ENCODE peak calls at places on chromosomes 12 and 14, in eight cellular contexts. One of them, this sample, is unnamed.

GRCh38 chr12:130686511-130686981 is 29.6 kb downstream of the RIMBP2 start:
- DNase-seq in M059J: no peak
- DNase-seq in NCI-H460: no peak
- DNase-seq in activated T-helper 1 cell treated with Interleukin-2 at 50 U/mL for 16 hours: no peak
- DNase-seq in stimulated activated CD4-positive, alpha-beta T cell treated with anti-CD3 and anti-CD28 coated beads, TNF-alpha, amount 100 ng/mL, for 4 hours: no peak
- DNase-seq in omental fat pad: no peak
- DNase-seq in HEK293T: no peak
- DNase-seq in activated effector memory CD4-positive, alpha-beta T cell treated with anti-CD3 and anti-CD28 coated beads, Interleukin-2, amount 50 U/mL, for 16 hours: no peak
- DNase-seq in this sample: peak

GRCh38 chr12:40325349-40325960 is 100.7 kb downstream of the LRRK2 start:
- DNase-seq in M059J: peak
- DNase-seq in NCI-H460: peak
- DNase-seq in activated T-helper 1 cell treated with Interleukin-2 at 50 U/mL for 16 hours: no peak
- DNase-seq in stimulated activated CD4-positive, alpha-beta T cell treated with anti-CD3 and anti-CD28 coated beads, TNF-alpha, amount 100 ng/mL, for 4 hours: no peak
- DNase-seq in omental fat pad: no peak
- DNase-seq in HEK293T: peak
- DNase-seq in activated effector memory CD4-positive, alpha-beta T cell treated with anti-CD3 and anti-CD28 coated beads, Interleukin-2, amount 50 U/mL, for 16 hours: no peak
- DNase-seq in this sample: peak

GRCh38 chr12:78181544-78182162 is 351.0 kb downstream of the NAV3 start:
- DNase-seq in M059J: no peak
- DNase-seq in NCI-H460: peak
- DNase-seq in activated T-helper 1 cell treated with Interleukin-2 at 50 U/mL for 16 hours: no peak
- DNase-seq in stimulated activated CD4-positive, alpha-beta T cell treated with anti-CD3 and anti-CD28 coated beads, TNF-alpha, amount 100 ng/mL, for 4 hours: no peak
- DNase-seq in omental fat pad: no peak
- DNase-seq in HEK293T: peak
- DNase-seq in activated effector memory CD4-positive, alpha-beta T cell treated with anti-CD3 and anti-CD28 coated beads, Interleukin-2, amount 50 U/mL, for 16 hours: no peak
- DNase-seq in this sample: no peak

GRCh38 chr12:93827179-93827578 is 150.0 kb downstream of the CRADD start:
- DNase-seq in M059J: no peak
- DNase-seq in NCI-H460: no peak
- DNase-seq in activated T-helper 1 cell treated with Interleukin-2 at 50 U/mL for 16 hours: no peak
- DNase-seq in stimulated activated CD4-positive, alpha-beta T cell treated with anti-CD3 and anti-CD28 coated beads, TNF-alpha, amount 100 ng/mL, for 4 hours: no peak
- DNase-seq in omental fat pad: no peak
- DNase-seq in HEK293T: no peak
- DNase-seq in activated effector memory CD4-positive, alpha-beta T cell treated with anti-CD3 and anti-CD28 coated beads, Interleukin-2, amount 50 U/mL, for 16 hours: no peak
- DNase-seq in this sample: no peak

GRCh38 chr12:79547735-79548347 is 142.9 kb downstream of the PAWR start:
- DNase-seq in M059J: peak
- DNase-seq in NCI-H460: peak
- DNase-seq in activated T-helper 1 cell treated with Interleukin-2 at 50 U/mL for 16 hours: no peak
- DNase-seq in stimulated activated CD4-positive, alpha-beta T cell treated with anti-CD3 and anti-CD28 coated beads, TNF-alpha, amount 100 ng/mL, for 4 hours: no peak
- DNase-seq in omental fat pad: no peak
- DNase-seq in HEK293T: peak
- DNase-seq in activated effector memory CD4-positive, alpha-beta T cell treated with anti-CD3 and anti-CD28 coated beads, Interleukin-2, amount 50 U/mL, for 16 hours: no peak
- DNase-seq in this sample: peak

GRCh38 chr12:75878382-75878720 is 153.2 kb downstream of the PHLDA1 start:
- DNase-seq in M059J: no peak
- DNase-seq in NCI-H460: no peak
- DNase-seq in activated T-helper 1 cell treated with Interleukin-2 at 50 U/mL for 16 hours: no peak
- DNase-seq in stimulated activated CD4-positive, alpha-beta T cell treated with anti-CD3 and anti-CD28 coated beads, TNF-alpha, amount 100 ng/mL, for 4 hours: no peak
- DNase-seq in omental fat pad: no peak
- DNase-seq in HEK293T: no peak
- DNase-seq in activated effector memory CD4-positive, alpha-beta T cell treated with anti-CD3 and anti-CD28 coated beads, Interleukin-2, amount 50 U/mL, for 16 hours: no peak
- DNase-seq in this sample: no peak

GRCh38 chr12:4809013-4809448 is 88.8 kb downstream of the GALNT8 start:
- DNase-seq in M059J: no peak
- DNase-seq in NCI-H460: no peak
- DNase-seq in activated T-helper 1 cell treated with Interleukin-2 at 50 U/mL for 16 hours: no peak
- DNase-seq in stimulated activated CD4-positive, alpha-beta T cell treated with anti-CD3 and anti-CD28 coated beads, TNF-alpha, amount 100 ng/mL, for 4 hours: no peak
- DNase-seq in omental fat pad: no peak
- DNase-seq in HEK293T: peak
- DNase-seq in activated effector memory CD4-positive, alpha-beta T cell treated with anti-CD3 and anti-CD28 coated beads, Interleukin-2, amount 50 U/mL, for 16 hours: peak
- DNase-seq in this sample: peak

GRCh38 chr12:65232490-65233077 is 45.9 kb upstream of the MSRB3 start:
- DNase-seq in M059J: peak
- DNase-seq in NCI-H460: peak
- DNase-seq in activated T-helper 1 cell treated with Interleukin-2 at 50 U/mL for 16 hours: no peak
- DNase-seq in stimulated activated CD4-positive, alpha-beta T cell treated with anti-CD3 and anti-CD28 coated beads, TNF-alpha, amount 100 ng/mL, for 4 hours: no peak
- DNase-seq in omental fat pad: no peak
- DNase-seq in HEK293T: no peak
- DNase-seq in activated effector memory CD4-positive, alpha-beta T cell treated with anti-CD3 and anti-CD28 coated beads, Interleukin-2, amount 50 U/mL, for 16 hours: no peak
- DNase-seq in this sample: no peak

GRCh38 chr12:1481326-1481725 is 113.1 kb downstream of the FBXL14 start:
- DNase-seq in M059J: no peak
- DNase-seq in NCI-H460: no peak
- DNase-seq in activated T-helper 1 cell treated with Interleukin-2 at 50 U/mL for 16 hours: no peak
- DNase-seq in stimulated activated CD4-positive, alpha-beta T cell treated with anti-CD3 and anti-CD28 coated beads, TNF-alpha, amount 100 ng/mL, for 4 hours: no peak
- DNase-seq in omental fat pad: no peak
- DNase-seq in HEK293T: no peak
- DNase-seq in activated effector memory CD4-positive, alpha-beta T cell treated with anti-CD3 and anti-CD28 coated beads, Interleukin-2, amount 50 U/mL, for 16 hours: no peak
- DNase-seq in this sample: no peak

GRCh38 chr12:678747-679712 is 15.8 kb upstream of the NINJ2 start:
- DNase-seq in M059J: no peak
- DNase-seq in NCI-H460: no peak
- DNase-seq in activated T-helper 1 cell treated with Interleukin-2 at 50 U/mL for 16 hours: no peak
- DNase-seq in stimulated activated CD4-positive, alpha-beta T cell treated with anti-CD3 and anti-CD28 coated beads, TNF-alpha, amount 100 ng/mL, for 4 hours: no peak
- DNase-seq in omental fat pad: no peak
- DNase-seq in HEK293T: no peak
- DNase-seq in activated effector memory CD4-positive, alpha-beta T cell treated with anti-CD3 and anti-CD28 coated beads, Interleukin-2, amount 50 U/mL, for 16 hours: no peak
- DNase-seq in this sample: no peak

GRCh38 chr14:90615444-90616095 is 200.7 kb downstream of the TTC7B start:
- DNase-seq in M059J: no peak
- DNase-seq in NCI-H460: no peak
- DNase-seq in activated T-helper 1 cell treated with Interleukin-2 at 50 U/mL for 16 hours: no peak
- DNase-seq in stimulated activated CD4-positive, alpha-beta T cell treated with anti-CD3 and anti-CD28 coated beads, TNF-alpha, amount 100 ng/mL, for 4 hours: no peak
- DNase-seq in omental fat pad: no peak
- DNase-seq in HEK293T: no peak
- DNase-seq in activated effector memory CD4-positive, alpha-beta T cell treated with anti-CD3 and anti-CD28 coated beads, Interleukin-2, amount 50 U/mL, for 16 hours: no peak
- DNase-seq in this sample: no peak

GRCh38 chr14:103847954-103848719 is 762 bp upstream of the PPP1R13B start:
- DNase-seq in M059J: no peak
- DNase-seq in NCI-H460: no peak
- DNase-seq in activated T-helper 1 cell treated with Interleukin-2 at 50 U/mL for 16 hours: no peak
- DNase-seq in stimulated activated CD4-positive, alpha-beta T cell treated with anti-CD3 and anti-CD28 coated beads, TNF-alpha, amount 100 ng/mL, for 4 hours: no peak
- DNase-seq in omental fat pad: no peak
- DNase-seq in HEK293T: no peak
- DNase-seq in activated effector memory CD4-positive, alpha-beta T cell treated with anti-CD3 and anti-CD28 coated beads, Interleukin-2, amount 50 U/mL, for 16 hours: peak
- DNase-seq in this sample: peak